ENCODE peak calls at places on chromosome 14, in nine cellular contexts. One of them, this sample, is unnamed.

GRCh38 chr14:59688224-59689170 is 111.9 kb upstream of the CCDC175 start:
- DNase-seq in CD8-positive, alpha-beta T cell: no peak
- DNase-seq in HCT116: peak
- DNase-seq in adrenal gland: peak
- DNase-seq in neural progenitor cell: peak
- DNase-seq in tibial nerve: no peak
- DNase-seq in heart right ventricle: no peak
- DNase-seq in GM12878: no peak
- DNase-seq in astrocyte of the spinal cord: peak
- DNase-seq in this sample: peak

GRCh38 chr14:51552768-51553426 is 98.8 kb upstream of the FRMD6 start:
- DNase-seq in CD8-positive, alpha-beta T cell: no peak
- DNase-seq in HCT116: no peak
- DNase-seq in adrenal gland: peak
- DNase-seq in neural progenitor cell: no peak
- DNase-seq in tibial nerve: no peak
- DNase-seq in heart right ventricle: no peak
- DNase-seq in GM12878: no peak
- DNase-seq in astrocyte of the spinal cord: no peak
- DNase-seq in this sample: no peak

GRCh38 chr14:35180179-35180578 is 57.8 kb downstream of the PRORP start:
- DNase-seq in CD8-positive, alpha-beta T cell: no peak
- DNase-seq in HCT116: no peak
- DNase-seq in adrenal gland: no peak
- DNase-seq in neural progenitor cell: no peak
- DNase-seq in tibial nerve: no peak
- DNase-seq in heart right ventricle: no peak
- DNase-seq in GM12878: no peak
- DNase-seq in astrocyte of the spinal cord: no peak
- DNase-seq in this sample: no peak

GRCh38 chr14:72546359-72547035 is 347.4 kb downstream of the DPF3 start:
- DNase-seq in CD8-positive, alpha-beta T cell: no peak
- DNase-seq in HCT116: no peak
- DNase-seq in adrenal gland: no peak
- DNase-seq in neural progenitor cell: no peak
- DNase-seq in tibial nerve: no peak
- DNase-seq in heart right ventricle: no peak
- DNase-seq in GM12878: no peak
- DNase-seq in astrocyte of the spinal cord: no peak
- DNase-seq in this sample: no peak

GRCh38 chr14:102907303-102907844 is 15.1 kb upstream of the AMN start:
- DNase-seq in CD8-positive, alpha-beta T cell: no peak
- DNase-seq in HCT116: no peak
- DNase-seq in adrenal gland: no peak
- DNase-seq in neural progenitor cell: no peak
- DNase-seq in tibial nerve: no peak
- DNase-seq in heart right ventricle: no peak
- DNase-seq in GM12878: no peak
- DNase-seq in astrocyte of the spinal cord: no peak
- DNase-seq in this sample: no peak

GRCh38 chr14:68789798-68790655 is 2.8 kb downstream of the ZFP36L1 start:
- DNase-seq in CD8-positive, alpha-beta T cell: no peak
- DNase-seq in HCT116: no peak
- DNase-seq in adrenal gland: peak
- DNase-seq in neural progenitor cell: peak
- DNase-seq in tibial nerve: no peak
- DNase-seq in heart right ventricle: peak
- DNase-seq in GM12878: no peak
- DNase-seq in astrocyte of the spinal cord: peak
- DNase-seq in this sample: peak

GRCh38 chr14:99128185-99128584 is 143.8 kb downstream of the BCL11B start:
- DNase-seq in CD8-positive, alpha-beta T cell: no peak
- DNase-seq in HCT116: no peak
- DNase-seq in adrenal gland: no peak
- DNase-seq in neural progenitor cell: no peak
- DNase-seq in tibial nerve: no peak
- DNase-seq in heart right ventricle: no peak
- DNase-seq in GM12878: no peak
- DNase-seq in astrocyte of the spinal cord: no peak
- DNase-seq in this sample: no peak

GRCh38 chr14:77139540-77140342 is 1.9 kb downstream of the ZDHHC22 start:
- DNase-seq in CD8-positive, alpha-beta T cell: no peak
- DNase-seq in HCT116: peak
- DNase-seq in adrenal gland: no peak
- DNase-seq in neural progenitor cell: peak
- DNase-seq in tibial nerve: no peak
- DNase-seq in heart right ventricle: no peak
- DNase-seq in GM12878: no peak
- DNase-seq in astrocyte of the spinal cord: no peak
- DNase-seq in this sample: no peak

GRCh38 chr14:88682495-88683114 is 110.1 kb downstream of the EML5 start:
- DNase-seq in CD8-positive, alpha-beta T cell: no peak
- DNase-seq in HCT116: no peak
- DNase-seq in adrenal gland: no peak
- DNase-seq in neural progenitor cell: peak
- DNase-seq in tibial nerve: no peak
- DNase-seq in heart right ventricle: no peak
- DNase-seq in GM12878: no peak
- DNase-seq in astrocyte of the spinal cord: no peak
- DNase-seq in this sample: no peak

GRCh38 chr14:70821581-70821915 is 12.2 kb upstream of the MAP3K9 start:
- DNase-seq in CD8-positive, alpha-beta T cell: no peak
- DNase-seq in HCT116: no peak
- DNase-seq in adrenal gland: no peak
- DNase-seq in neural progenitor cell: no peak
- DNase-seq in tibial nerve: no peak
- DNase-seq in heart right ventricle: no peak
- DNase-seq in GM12878: no peak
- DNase-seq in astrocyte of the spinal cord: no peak
- DNase-seq in this sample: no peak
- H3K4me3 ChIP-seq in CD8-positive, alpha-beta T cell: peak
- H3K4me3 ChIP-seq in HCT116: peak
- H3K4me3 ChIP-seq in adrenal gland: peak
- H3K4me3 ChIP-seq in neural progenitor cell: peak
- H3K4me3 ChIP-seq in tibial nerve: peak
- H3K4me3 ChIP-seq in heart right ventricle: peak
- H3K4me3 ChIP-seq in GM12878: peak
- H3K4me3 ChIP-seq in astrocyte of the spinal cord: peak
- H3K4me3 ChIP-seq in this sample: peak

DNA sequence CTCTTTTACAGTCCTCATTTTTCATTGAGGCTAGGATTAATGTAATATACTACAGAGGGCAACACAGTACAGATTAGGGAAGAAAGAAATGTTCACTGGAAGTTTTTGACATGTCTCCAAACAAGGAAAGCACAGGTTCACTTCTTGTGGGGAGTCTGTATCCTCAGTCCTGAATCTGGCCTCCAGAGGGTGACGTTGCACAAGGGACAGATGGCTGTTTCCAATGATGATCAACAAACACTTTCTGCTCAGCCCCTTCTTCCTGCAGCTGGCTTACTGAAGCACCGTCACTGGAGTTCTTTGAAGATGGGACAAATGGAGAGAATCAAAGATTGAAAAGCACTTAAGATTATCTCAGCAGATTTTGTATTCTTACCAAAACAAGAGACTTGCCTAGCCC is 123.3 kb upstream of the OR4E1 start:
- DNase-seq in CD8-positive, alpha-beta T cell: no peak
- DNase-seq in HCT116: no peak
- DNase-seq in adrenal gland: no peak
- DNase-seq in neural progenitor cell: peak
- DNase-seq in tibial nerve: no peak
- DNase-seq in heart right ventricle: no peak
- DNase-seq in GM12878: no peak
- DNase-seq in astrocyte of the spinal cord: no peak
- DNase-seq in this sample: no peak
- TF ChIP-seq CTCF in CD8-positive, alpha-beta T cell: no peak
- TF ChIP-seq CTCF in HCT116: no peak
- TF ChIP-seq CTCF in adrenal gland: no peak
- TF ChIP-seq CTCF in neural progenitor cell: peak
- TF ChIP-seq CTCF in tibial nerve: no peak
- TF ChIP-seq CTCF in heart right ventricle: no peak
- TF ChIP-seq CTCF in GM12878: no peak
- TF ChIP-seq CTCF in astrocyte of the spinal cord: no peak
- TF ChIP-seq CTCF in this sample: no peak

DNA sequence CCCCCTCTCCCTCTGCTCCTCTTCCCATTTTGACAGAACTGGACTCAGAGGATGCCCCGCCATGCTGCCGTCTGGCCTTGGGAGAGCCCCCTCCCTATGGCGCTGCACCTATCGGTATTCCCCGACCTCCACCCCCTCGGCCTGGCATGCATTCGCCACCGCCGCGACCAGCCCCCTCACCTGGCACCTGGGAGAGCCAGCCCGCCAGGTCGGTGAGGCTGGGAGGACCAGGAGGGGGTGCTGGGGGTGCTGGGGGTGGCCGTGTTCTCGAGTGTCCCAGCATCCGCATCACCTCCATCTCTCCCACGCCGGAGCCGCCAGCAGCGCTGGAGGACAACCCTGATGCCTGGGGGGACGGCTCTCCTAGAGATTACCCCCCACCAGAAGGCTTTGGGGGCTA is 1.5 kb downstream of the NFATC4 start:
- DNase-seq in CD8-positive, alpha-beta T cell: no peak
- DNase-seq in HCT116: no peak
- DNase-seq in adrenal gland: no peak
- DNase-seq in neural progenitor cell: no peak
- DNase-seq in tibial nerve: no peak
- DNase-seq in heart right ventricle: no peak
- DNase-seq in GM12878: no peak
- DNase-seq in astrocyte of the spinal cord: no peak
- DNase-seq in this sample: no peak
- H3K4me3 ChIP-seq in CD8-positive, alpha-beta T cell: no peak
- H3K4me3 ChIP-seq in HCT116: no peak
- H3K4me3 ChIP-seq in adrenal gland: no peak
- H3K4me3 ChIP-seq in neural progenitor cell: peak
- H3K4me3 ChIP-seq in tibial nerve: peak
- H3K4me3 ChIP-seq in heart right ventricle: peak
- H3K4me3 ChIP-seq in GM12878: no peak
- H3K4me3 ChIP-seq in astrocyte of the spinal cord: peak
- H3K4me3 ChIP-seq in this sample: peak

GRCh38 chr14:21070083-21070609 is at the start of gene ARHGEF40:
- DNase-seq in CD8-positive, alpha-beta T cell: no peak
- DNase-seq in HCT116: no peak
- DNase-seq in adrenal gland: peak
- DNase-seq in neural progenitor cell: peak
- DNase-seq in tibial nerve: peak
- DNase-seq in heart right ventricle: peak
- DNase-seq in GM12878: no peak
- DNase-seq in astrocyte of the spinal cord: peak
- DNase-seq in this sample: peak

GRCh38 chr14:21072102-21072501 is 2.0 kb downstream of the ARHGEF40 start:
- DNase-seq in CD8-positive, alpha-beta T cell: no peak
- DNase-seq in HCT116: no peak
- DNase-seq in adrenal gland: peak
- DNase-seq in neural progenitor cell: no peak
- DNase-seq in tibial nerve: no peak
- DNase-seq in heart right ventricle: no peak
- DNase-seq in GM12878: no peak
- DNase-seq in astrocyte of the spinal cord: peak
- DNase-seq in this sample: peak

GRCh38 chr14:21072781-21073339 is 2.8 kb downstream of the ARHGEF40 start:
- DNase-seq in CD8-positive, alpha-beta T cell: no peak
- DNase-seq in HCT116: no peak
- DNase-seq in adrenal gland: no peak
- DNase-seq in neural progenitor cell: no peak
- DNase-seq in tibial nerve: no peak
- DNase-seq in heart right ventricle: no peak
- DNase-seq in GM12878: no peak
- DNase-seq in astrocyte of the spinal cord: no peak
- DNase-seq in this sample: no peak

GRCh38 chr14:21070610-21071224 is 613 bp downstream of the ARHGEF40 start:
- DNase-seq in CD8-positive, alpha-beta T cell: no peak
- DNase-seq in HCT116: no peak
- DNase-seq in adrenal gland: peak
- DNase-seq in neural progenitor cell: peak
- DNase-seq in tibial nerve: no peak
- DNase-seq in heart right ventricle: peak
- DNase-seq in GM12878: no peak
- DNase-seq in astrocyte of the spinal cord: peak
- DNase-seq in this sample: peak

DNA sequence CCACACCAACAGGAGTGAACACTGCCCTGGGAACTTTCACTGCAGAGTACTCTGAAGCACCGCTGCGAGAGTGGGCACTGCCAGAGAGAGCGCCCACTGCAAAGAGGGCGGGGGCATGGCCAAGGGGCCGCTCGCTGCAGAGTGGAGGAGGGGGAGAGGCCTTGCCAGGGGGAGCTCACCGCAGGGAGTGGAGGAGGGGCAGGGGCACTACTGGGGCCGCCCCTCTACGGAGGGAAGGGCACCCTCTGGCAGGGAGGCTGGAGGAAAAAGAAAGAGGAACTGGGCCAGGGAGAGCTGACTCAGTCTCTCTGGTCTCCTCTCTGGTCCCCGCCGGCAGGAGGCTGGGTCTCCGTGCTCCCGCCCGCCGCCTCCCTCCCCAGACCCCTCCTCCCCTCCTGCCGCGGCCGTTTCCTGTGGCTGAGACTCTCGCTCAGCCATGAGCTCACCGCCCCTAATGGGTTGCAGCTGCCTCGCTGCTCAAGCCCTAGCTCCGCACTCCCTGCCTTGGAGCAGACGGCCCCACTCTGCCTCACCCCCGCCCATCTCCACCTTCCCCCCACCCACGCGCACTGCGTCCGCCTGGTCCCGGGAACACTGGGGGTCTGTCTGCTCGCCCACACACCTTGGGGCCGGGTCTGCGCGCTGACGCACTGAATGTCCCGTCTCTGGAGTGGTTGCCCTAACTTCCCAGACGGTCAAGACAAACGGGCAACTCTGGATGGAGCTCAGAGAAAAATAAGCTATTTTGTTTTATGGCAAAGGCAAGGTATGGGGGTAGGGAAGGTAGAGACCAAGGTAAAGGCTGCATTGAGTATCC is 1.3 kb downstream of the ARHGEF40 start:
- DNase-seq in CD8-positive, alpha-beta T cell: no peak
- DNase-seq in HCT116: no peak
- DNase-seq in adrenal gland: peak
- DNase-seq in neural progenitor cell: peak
- DNase-seq in tibial nerve: peak
- DNase-seq in heart right ventricle: peak
- DNase-seq in GM12878: peak
- DNase-seq in astrocyte of the spinal cord: peak
- DNase-seq in this sample: peak
- TF ChIP-seq CTCF in CD8-positive, alpha-beta T cell: no peak
- TF ChIP-seq CTCF in HCT116: no peak
- TF ChIP-seq CTCF in adrenal gland: no peak
- TF ChIP-seq CTCF in neural progenitor cell: no peak
- TF ChIP-seq CTCF in tibial nerve: peak
- TF ChIP-seq CTCF in heart right ventricle: no peak
- TF ChIP-seq CTCF in GM12878: no peak
- TF ChIP-seq CTCF in astrocyte of the spinal cord: no peak
- TF ChIP-seq CTCF in this sample: no peak

DNA sequence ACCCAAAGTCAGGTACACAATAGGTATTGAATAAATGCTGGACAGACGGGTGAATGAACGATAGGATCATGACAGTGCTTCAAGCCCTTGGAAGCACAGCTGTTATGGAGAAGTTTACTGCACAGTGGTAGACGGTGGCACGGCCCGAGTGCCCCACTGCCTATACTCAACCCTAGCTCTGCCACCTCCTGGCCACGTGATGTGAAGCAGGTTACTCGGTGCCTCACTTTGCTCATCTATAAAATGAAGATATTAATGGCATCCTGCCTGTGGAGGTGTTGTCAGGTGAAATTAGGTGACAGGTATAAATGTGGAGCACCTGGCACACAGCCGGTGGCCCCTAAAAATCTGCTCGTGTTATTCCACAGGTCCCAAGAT is 5.8 kb downstream of the ASB2 start:
- DNase-seq in CD8-positive, alpha-beta T cell: peak
- DNase-seq in HCT116: peak
- DNase-seq in adrenal gland: peak
- DNase-seq in neural progenitor cell: peak
- DNase-seq in tibial nerve: no peak
- DNase-seq in heart right ventricle: no peak
- DNase-seq in GM12878: no peak
- DNase-seq in astrocyte of the spinal cord: no peak
- DNase-seq in this sample: no peak
- H3K4me3 ChIP-seq in CD8-positive, alpha-beta T cell: peak
- H3K4me3 ChIP-seq in HCT116: no peak
- H3K4me3 ChIP-seq in adrenal gland: no peak
- H3K4me3 ChIP-seq in neural progenitor cell: no peak
- H3K4me3 ChIP-seq in tibial nerve: peak
- H3K4me3 ChIP-seq in heart right ventricle: no peak
- H3K4me3 ChIP-seq in GM12878: peak
- H3K4me3 ChIP-seq in astrocyte of the spinal cord: no peak
- H3K4me3 ChIP-seq in this sample: peak

This sample was measured in AG10803.